ENCODE peak calls at places on chromosomes 2 and 18, in seven cellular contexts. Q is astrocyte of the spinal cord, E is gastrocnemius medialis, L is GM06990, S is ovary, N is GM23248, A is dorsolateral prefrontal cortex. I is an unnamed sample.

GRCh38 chr18:43625582-43625981 is 348.3 kb upstream of the SYT4 start:
- DNase-seq in E (no peak), N (no peak), Q (no peak), L (no peak), S (no peak), A (no peak), I (no peak)

GRCh38 chr2:112799291-112799975 is 15.1 kb upstream of the IL1A start:
- DNase-seq in N (no peak), Q (no peak), E (no peak), A (no peak), S (no peak), L (no peak), I (no peak)

GRCh38 chr2:38602136-38602731 is 494 bp downstream of the HNRNPLL start:
- DNase-seq in S (peak), Q (no peak), E (peak), L (no peak), N (peak), A (no peak), I (peak)

GRCh38 chr2:164000171-164000570 is 264.4 kb upstream of the FIGN start:
- DNase-seq in S (no peak), Q (peak), A (no peak), N (peak), L (no peak), E (no peak), I (no peak)

GRCh38 chr2:133586978-133587377 is 18.7 kb upstream of the NCKAP5 start:
- DNase-seq in Q (no peak), E (no peak), L (no peak), N (peak), A (no peak), S (no peak), I (no peak)

GRCh38 chr2:74991977-74992376 is 33.5 kb downstream of the POLE4 start:
- DNase-seq in A (no peak), L (no peak), S (no peak), N (peak), Q (peak), E (no peak), I (no peak)

GRCh38 chr2:101608411-101609317 is 88.8 kb upstream of the MAP4K4 start:
- DNase-seq in Q (no peak), L (no peak), A (no peak), E (no peak), N (peak), S (no peak), I (no peak)

GRCh38 chr2:45532171-45532570 is 78.9 kb downstream of the SRBD1 start:
- DNase-seq in E (no peak), A (no peak), N (no peak), L (no peak), Q (no peak), S (no peak), I (no peak)

GRCh38 chr2:232473467-232473890 is 14.2 kb downstream of the ECEL1 start:
- DNase-seq in L (no peak), A (no peak), Q (no peak), S (no peak), E (peak), N (peak), I (no peak)

GRCh38 chr2:187842315-187842714 is 288.1 kb upstream of the TFPI start:
- DNase-seq in A (no peak), S (no peak), E (no peak), Q (no peak), L (no peak), N (no peak), I (no peak)

GRCh38 chr2:134582547-134582899 is 136.3 kb downstream of the TMEM163 start:
- DNase-seq in A (no peak), Q (no peak), L (no peak), S (no peak), N (no peak), E (no peak), I (no peak)

GRCh38 chr2:134429886-134430285 is 176.0 kb downstream of the MGAT5 start:
- DNase-seq in N (no peak), L (no peak), A (no peak), S (no peak), Q (no peak), E (no peak), I (no peak)

GRCh38 chr2:192254444-192254843 is 59.7 kb upstream of the TMEFF2 start:
- DNase-seq in S (no peak), A (peak), Q (no peak), E (no peak), N (no peak), L (no peak), I (no peak)

GRCh38 chr2:28389399-28390240 is 3.0 kb upstream of the FOSL2 start:
- DNase-seq in Q (no peak), E (no peak), N (no peak), L (no peak), A (no peak), S (no peak), I (no peak)

GRCh38 chr2:72103690-72104089 is 44.0 kb downstream of the CYP26B1 start:
- DNase-seq in N (no peak), Q (no peak), L (no peak), E (no peak), S (no peak), A (no peak), I (peak)

GRCh38 chr2:172429351-172429968 is 2.1 kb downstream of the ITGA6 start:
- DNase-seq in S (no peak), Q (peak), N (peak), E (no peak), L (no peak), A (no peak), I (no peak)

GRCh38 chr2:171244466-171244969 is 83.8 kb upstream of the TLK1 start:
- DNase-seq in E (no peak), A (no peak), Q (no peak), S (no peak), N (peak), L (no peak), I (no peak)

GRCh38 chr18:23585007-23585871 is 1.1 kb downstream of the NPC1 start:
- DNase-seq in N (peak), Q (peak), A (no peak), S (no peak), L (peak), E (peak), I (no peak)

GRCh38 chr2:201644001-201644400 is 698 bp upstream of the TMEM237 start:
- DNase-seq in E (peak), N (peak), S (peak), L (no peak), A (no peak), Q (peak), I (peak)

GRCh38 chr2:31354837-31355236 is 59.7 kb downstream of the XDH start:
- DNase-seq in N (peak), S (no peak), A (no peak), L (no peak), Q (peak), E (no peak), I (no peak)

GRCh38 chr2:200185575-200186103 is 120.9 kb upstream of the SPATS2L start:
- DNase-seq in L (no peak), Q (no peak), S (no peak), N (no peak), E (no peak), A (no peak), I (no peak)

GRCh38 chr2:128414946-128415767 is 96.5 kb upstream of the HS6ST1 start:
- DNase-seq in Q (no peak), N (no peak), E (no peak), S (peak), A (no peak), L (no peak), I (no peak)

GRCh38 chr2:9030882-9031645 is 27.6 kb upstream of the MBOAT2 start:
- DNase-seq in S (no peak), A (no peak), L (no peak), Q (peak), E (no peak), N (peak), I (no peak)

GRCh38 chr2:26455037-26455800 is 22.7 kb downstream of the OTOF start:
- DNase-seq in Q (no peak), N (no peak), L (no peak), E (no peak), A (no peak), S (no peak), I (no peak)

GRCh38 chr18:6328624-6329016 is 86.1 kb downstream of the L3MBTL4 start:
- DNase-seq in S (no peak), N (no peak), E (no peak), Q (no peak), A (no peak), L (no peak), I (no peak)

GRCh38 chr2:111704246-111704645 is 179.7 kb downstream of the ANAPC1 start:
- DNase-seq in L (no peak), Q (peak), S (no peak), E (peak), A (no peak), N (peak), I (no peak)

GRCh38 chr18:36402765-36403396 is 105.4 kb downstream of the FHOD3 start:
- DNase-seq in N (peak), L (no peak), A (no peak), Q (peak), S (peak), E (peak), I (peak)

GRCh38 chr2:235836416-235837042 is 331.7 kb downstream of the GBX2 start:
- DNase-seq in E (no peak), A (no peak), N (no peak), Q (no peak), S (no peak), L (no peak), I (peak)

GRCh38 chr18:31099490-31100230 is 2.6 kb downstream of the DSC2 start:
- DNase-seq in Q (no peak), S (no peak), L (no peak), A (no peak), N (no peak), E (no peak), I (no peak)

GRCh38 chr2:105803337-105803736 is 58.6 kb downstream of the NCK2 start:
- DNase-seq in Q (no peak), A (no peak), L (no peak), E (no peak), S (no peak), N (no peak), I (no peak)

GRCh38 chr2:105801961-105802360 is 57.2 kb downstream of the NCK2 start:
- DNase-seq in A (no peak), E (no peak), S (no peak), N (no peak), Q (no peak), L (no peak), I (no peak)

GRCh38 chr2:105800036-105800755 is 55.5 kb downstream of the NCK2 start:
- DNase-seq in N (peak), A (no peak), L (no peak), Q (no peak), E (no peak), S (no peak), I (no peak)

GRCh38 chr2:105802587-105802986 is 57.9 kb downstream of the NCK2 start:
- DNase-seq in Q (no peak), E (no peak), L (peak), N (no peak), A (no peak), S (no peak), I (no peak)

DNA sequence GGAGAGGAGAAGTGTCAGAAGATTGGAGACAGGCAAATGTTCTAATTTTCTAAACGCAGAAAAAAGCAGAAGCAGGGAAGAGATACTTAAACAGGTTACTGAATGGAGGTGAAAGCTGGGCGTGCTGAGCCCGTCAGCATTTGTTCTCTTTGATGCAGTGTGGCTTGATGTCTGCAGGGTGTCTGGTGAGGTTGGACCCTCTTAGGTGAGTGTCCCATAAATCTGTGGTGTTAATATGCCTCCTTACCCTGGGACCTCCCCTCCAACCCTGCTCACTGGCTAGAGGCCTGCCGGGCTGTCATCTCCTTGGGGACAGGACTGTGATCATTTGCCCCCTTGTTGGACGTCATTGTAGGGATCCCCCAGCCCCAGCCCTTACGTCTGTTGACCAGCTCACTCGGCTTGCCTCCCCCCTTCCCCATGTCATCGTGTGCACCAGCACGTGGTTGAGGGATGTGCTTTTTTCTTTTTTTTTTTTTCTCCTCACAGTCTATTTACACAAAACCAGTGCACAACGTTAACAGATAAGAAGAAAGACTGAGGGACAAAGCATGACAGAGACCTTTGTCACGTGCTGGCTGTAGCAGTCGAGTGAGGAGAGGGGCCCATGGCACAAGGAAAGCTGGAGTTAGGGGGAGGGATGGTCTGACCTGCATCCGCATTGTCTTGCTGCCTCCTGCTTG is 56.4 kb downstream of the NCK2 start:
- DNase-seq in S (no peak), N (no peak), E (no peak), A (no peak), L (no peak), Q (no peak), I (no peak)
- H3K4me3 ChIP-seq in S (no peak), N (no peak), E (no peak), A (no peak), L (no peak), Q (no peak), I (no peak)

GRCh38 chr2:5691659-5692529 is at the start of gene SOX11:
- DNase-seq in A (peak), E (no peak), Q (peak), S (no peak), L (no peak), N (peak), I (no peak)
- H3K4me3 ChIP-seq in A (peak), E (peak), Q (peak), S (no peak), L (no peak), N (peak), I (no peak)

GRCh38 chr2:152175368-152176112 is at the start of gene STAM2:
- DNase-seq in L (peak), E (peak), Q (peak), S (peak), A (peak), N (peak), I (peak)

GRCh38 chr2:152174574-152174973 is 989 bp downstream of the STAM2 start:
- DNase-seq in A (no peak), Q (no peak), E (no peak), L (no peak), N (no peak), S (no peak), I (no peak)

GRCh38 chr2:152175012-152175367 is 573 bp downstream of the STAM2 start:
- DNase-seq in N (peak), Q (no peak), E (no peak), S (no peak), L (no peak), A (no peak), I (no peak)

GRCh38 chr2:152171733-152172132 is 3.8 kb downstream of the STAM2 start:
- DNase-seq in N (peak), S (no peak), A (no peak), E (no peak), L (no peak), Q (no peak), I (no peak)

DNA sequence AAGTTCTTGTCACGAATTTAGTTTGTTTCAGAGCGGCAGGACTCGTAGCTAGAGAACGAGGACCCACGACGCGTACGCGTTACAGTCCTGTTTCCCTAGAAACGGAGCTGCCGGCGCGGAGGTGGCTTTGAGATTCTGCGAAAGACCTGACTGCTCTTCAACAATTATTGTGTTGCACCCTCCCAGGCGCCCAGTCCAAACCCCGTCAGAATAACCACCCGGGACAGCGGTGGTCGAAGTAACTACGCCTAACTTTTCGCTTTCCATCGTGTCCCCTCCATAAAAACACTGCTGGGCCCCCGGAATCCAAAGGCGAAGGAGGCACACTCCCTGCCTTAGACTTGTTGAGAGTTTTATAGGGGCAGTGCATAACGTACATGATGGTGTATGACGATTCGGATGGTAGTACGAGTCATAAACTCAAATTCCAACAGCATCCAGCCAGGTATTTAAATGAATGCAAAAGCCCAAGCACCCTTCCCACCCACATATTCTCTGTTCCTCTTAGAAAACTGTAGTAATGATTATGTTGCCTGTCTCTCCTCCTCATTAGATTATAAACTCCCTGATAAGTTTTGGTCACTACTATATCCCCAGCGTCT is 651 bp upstream of the STAM2 start:
- DNase-seq in L (no peak), A (no peak), N (peak), S (no peak), E (no peak), Q (no peak), I (no peak)
- H3K4me3 ChIP-seq in L (peak), A (peak), N (peak), S (peak), E (peak), Q (peak), I (peak)

GRCh38 chr2:207251022-207251421 is 85.3 kb upstream of the KLF7 start:
- DNase-seq in Q (no peak), L (no peak), A (no peak), N (peak), S (no peak), E (no peak), I (no peak)
- H3K4me3 ChIP-seq in Q (no peak), L (no peak), A (no peak), N (no peak), S (no peak), E (no peak), I (no peak)

GRCh38 chr2:19868705-19869550 is 32.9 kb downstream of the TTC32 start:
- DNase-seq in E (no peak), Q (peak), S (peak), A (no peak), N (peak), L (peak), I (no peak)

GRCh38 chr2:19866741-19867140 is 35.0 kb downstream of the TTC32 start:
- DNase-seq in N (no peak), S (no peak), A (no peak), L (no peak), Q (no peak), E (no peak), I (no peak)

GRCh38 chr2:19865151-19865550 is 36.6 kb downstream of the TTC32 start:
- DNase-seq in S (no peak), E (no peak), L (peak), Q (no peak), A (no peak), N (no peak), I (no peak)

GRCh38 chr2:19870792-19871191 is 31.0 kb downstream of the TTC32 start:
- DNase-seq in Q (no peak), S (no peak), L (no peak), A (no peak), E (no peak), N (no peak), I (no peak)

DNA sequence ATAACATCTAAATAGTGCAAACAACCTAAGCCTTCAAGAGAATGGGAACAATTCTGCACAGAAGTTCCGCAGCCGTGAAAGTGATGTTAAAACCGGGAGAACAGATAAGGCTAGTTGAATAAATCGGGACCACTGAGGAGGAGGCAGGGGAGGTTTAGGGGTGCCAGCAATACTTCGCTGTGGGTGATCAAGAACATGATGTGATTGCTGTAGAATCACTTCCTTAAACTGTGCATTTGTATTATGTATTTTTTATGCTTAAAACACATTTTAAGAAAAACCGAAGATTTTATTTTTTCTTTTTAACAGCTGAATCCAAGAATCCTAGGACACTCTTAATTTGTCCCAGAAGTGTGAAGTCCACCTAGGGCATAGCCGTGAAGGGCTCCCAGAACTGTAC is 33.6 kb downstream of the TTC32 start:
- DNase-seq in Q (no peak), S (no peak), E (no peak), A (no peak), L (no peak), N (no peak), I (no peak)
- H3K4me3 ChIP-seq in Q (peak), S (peak), E (peak), A (no peak), L (peak), N (peak), I (no peak)

GRCh38 chr2:174341301-174341994 is 6.7 kb downstream of the SP9 start:
- DNase-seq in Q (peak), S (peak), N (peak), A (peak), E (peak), L (peak), I (peak)
- H3K4me3 ChIP-seq in Q (no peak), S (no peak), N (peak), A (no peak), E (peak), L (no peak), I (no peak)

I was measured in lower leg skin.